ENCODE peak calls at places on chromosomes 16 and 17, in five cellular contexts. W is esophagus squamous epithelium, S is heart left ventricle, I is brain microvascular endothelial cell, J is adrenal gland. U is an unnamed sample.
A peak's percentile ranks its signal among the peaks of the same experiment; 100 is the strongest.

GRCh38 chr17:82179412-82179811 is 33.2 kb downstream of the CCDC57 start:
- DNase-seq in J (no peak), W (no peak), I (no peak), S (no peak), U (no peak)

GRCh38 chr16:55328611-55329569 is 4.9 kb downstream of the IRX6 start:
- DNase-seq in W (no peak), J (no peak), I (no peak), S (no peak), U (no peak)

GRCh38 chr17:31654936-31655335 is 204.1 kb downstream of the COPRS start:
- DNase-seq in S (no peak), I (no peak), J (no peak), W (no peak), U (no peak)

GRCh38 chr17:75996665-75997590 is 3.7 kb upstream of the CDK3 start:
- DNase-seq in W (no peak), S (peak; percentile 45), J (no peak), I (peak; percentile 40), U (peak; percentile 79)

GRCh38 chr17:76793775-76794174 is 55.9 kb downstream of the MFSD11 start:
- DNase-seq in I (peak; percentile 23), S (no peak), W (no peak), J (no peak), U (peak; percentile 50)

GRCh38 chr17:17546399-17547185 is 44.9 kb downstream of the PEMT start:
- DNase-seq in S (no peak), J (no peak), W (no peak), I (no peak), U (no peak)

GRCh38 chr16:15548482-15548891 is 94.5 kb downstream of the MARF1 start:
- DNase-seq in J (no peak), I (peak; percentile 18), S (no peak), W (no peak), U (no peak)

GRCh38 chr17:18021372-18021771 is 17.6 kb downstream of the ATPAF2 start:
- DNase-seq in I (no peak), J (no peak), S (no peak), W (no peak), U (no peak)

GRCh38 chr17:2797226-2797625 is 988 bp downstream of the RAP1GAP2 start:
- DNase-seq in I (no peak), W (no peak), S (no peak), J (no peak), U (no peak)

GRCh38 chr16:68574479-68574878 is 35.4 kb downstream of the ZFP90 start:
- DNase-seq in S (no peak), W (no peak), I (no peak), J (no peak), U (no peak)

GRCh38 chr17:55740515-55741352 is 10.1 kb upstream of the PCTP start:
- DNase-seq in J (no peak), S (no peak), I (no peak), W (no peak), U (no peak)

GRCh38 chr17:47987240-47987835 is 16.4 kb downstream of the CDK5RAP3 start:
- DNase-seq in J (no peak), W (no peak), S (no peak), I (no peak), U (no peak)

GRCh38 chr16:69171325-69172095 is 15.5 kb upstream of the SNTB2 start:
- DNase-seq in J (no peak), S (no peak), I (no peak), W (no peak), U (no peak)

GRCh38 chr17:19534562-19535149 is 1.0 kb downstream of the SLC47A1 start:
- DNase-seq in W (no peak), J (no peak), S (no peak), I (no peak), U (no peak)

GRCh38 chr17:6100146-6100545 is 30.0 kb downstream of the WSCD1 start:
- DNase-seq in I (no peak), W (no peak), S (no peak), J (no peak), U (no peak)

GRCh38 chr17:36703860-36704266 is 102.5 kb downstream of the MRM1 start:
- DNase-seq in W (no peak), I (peak; percentile 13), J (peak; percentile 29), S (peak; percentile 30), U (peak; percentile 51)

DNA sequence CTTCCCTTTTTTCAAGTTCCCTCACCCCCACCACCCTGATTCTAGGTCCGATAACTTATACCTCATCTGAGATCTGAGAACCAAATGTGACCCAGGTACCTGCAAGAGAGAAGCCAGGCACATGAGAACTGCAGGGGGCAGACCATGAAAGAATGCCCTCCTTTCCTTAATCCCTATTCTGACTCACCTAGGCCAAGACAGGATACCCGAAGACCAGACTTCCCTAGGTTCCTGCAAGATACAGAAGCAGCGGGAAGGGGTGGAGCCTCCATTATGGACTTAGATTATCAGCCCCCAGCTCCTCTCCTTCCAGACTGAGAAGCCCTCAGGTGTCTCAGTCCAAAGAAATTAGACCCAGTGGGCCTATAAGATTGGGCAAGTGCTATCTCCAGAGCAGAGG is 2.1 kb downstream of the KCNAB3 start:
- DNase-seq in S (no peak), I (no peak), J (no peak), W (no peak), U (no peak)
- H3K27me3 ChIP-seq in S (no peaks in the 10 kb centered on the region), I (no peaks in the 10 kb centered on the region), J (no peaks in the 10 kb centered on the region), W (no peaks in the 10 kb centered on the region), U (no peaks in the 10 kb centered on the region)

DNA sequence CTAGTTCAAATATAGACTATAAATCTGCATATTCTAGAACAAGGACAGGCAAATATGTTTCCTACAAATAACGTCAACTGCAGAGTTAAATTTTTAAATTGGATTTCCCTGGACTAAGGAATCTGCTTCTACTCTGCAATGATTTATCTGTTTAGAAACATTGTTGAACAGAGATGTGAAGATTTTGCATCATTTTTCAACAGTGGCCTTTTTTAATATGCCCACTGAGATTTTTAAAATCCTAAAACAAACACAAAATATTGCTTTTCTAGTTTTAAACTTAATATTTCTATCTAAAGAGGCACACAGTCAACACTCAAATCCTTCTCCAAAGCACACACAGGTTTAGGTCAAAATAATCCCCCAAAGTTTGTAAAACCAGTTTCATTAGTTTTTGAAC is 23.7 kb upstream of the PMP22 start:
- DNase-seq in I (no peak), W (no peak), S (no peak), J (no peak), U (no peak)
- H3K36me3 ChIP-seq in I (no peaks in the 10 kb centered on the region), W (no peaks in the 10 kb centered on the region), S (no peaks in the 10 kb centered on the region), J (no peaks in the 10 kb centered on the region), U (no peaks in the 10 kb centered on the region)

GRCh38 chr17:40017422-40018080 is 2.3 kb downstream of the CSF3 start:
- DNase-seq in W (no peak), J (no peak), I (no peak), S (peak; percentile 44), U (no peak)
- H3K4me3 ChIP-seq in W (no peak overlapping the region), J (no peak overlapping the region), I (no peak overlapping the region), S (no peak overlapping the region), U (no peak overlapping the region)

GRCh38 chr17:79295307-79295706 is 220.7 kb downstream of the ENGASE start:
- DNase-seq in S (no peak), J (no peak), I (no peak), W (no peak), U (no peak)
- H3K27me3 ChIP-seq in S (peaks cover 16% of the 10 kb centered on the region), J (peaks cover 15% of the 10 kb centered on the region), I (no peaks in the 10 kb centered on the region), W (no peaks in the 10 kb centered on the region), U (peaks cover 69% of the 10 kb centered on the region)

GRCh38 chr16:88744520-88744835 is 38.2 kb downstream of the CTU2 start:
- DNase-seq in S (no peak), I (no peak), J (no peak), W (no peak), U (no peak)
- H3K36me3 ChIP-seq in S (no peaks in the 10 kb centered on the region), I (peaks cover 35% of the 10 kb centered on the region), J (peaks cover 15% of the 10 kb centered on the region), W (peaks cover 3% of the 10 kb centered on the region), U (peaks cover 79% of the 10 kb centered on the region)

DNA sequence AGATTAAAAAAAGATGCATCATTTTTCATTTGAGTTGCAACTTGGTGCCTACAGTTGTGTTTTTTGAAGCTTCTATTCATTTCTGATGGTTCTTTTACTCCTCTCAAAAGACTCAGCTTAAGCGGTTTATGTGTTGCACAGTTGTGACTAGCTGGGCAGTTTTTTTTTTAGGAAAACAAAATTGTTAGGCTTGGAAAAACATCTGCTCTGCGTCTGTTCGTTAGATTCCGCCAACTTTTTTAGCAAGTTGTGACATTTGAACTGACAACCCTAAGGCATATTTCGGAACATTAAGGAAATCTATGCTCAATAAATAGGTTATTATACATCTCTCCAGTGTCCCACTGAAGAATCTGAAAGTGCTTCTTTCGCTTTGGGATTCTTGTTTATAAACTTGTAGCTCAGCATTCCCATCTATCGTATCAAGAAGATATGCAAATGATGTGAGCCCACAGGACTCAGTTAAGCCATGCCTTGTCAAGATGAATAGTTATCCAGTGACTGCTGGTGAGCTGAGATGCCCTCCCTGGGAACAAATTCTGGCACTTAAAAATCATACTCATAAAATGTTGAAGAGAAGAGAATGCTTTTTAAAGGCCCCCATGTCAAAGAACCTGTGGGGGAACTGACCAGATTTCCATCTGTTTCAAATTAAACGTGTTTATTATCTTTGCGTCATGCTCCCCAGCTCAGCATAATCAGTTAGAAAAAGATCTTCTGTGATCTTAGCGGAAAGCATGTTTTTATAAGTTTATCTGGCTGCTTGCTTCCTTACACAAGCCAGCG is 109.0 kb upstream of the FAM20A start:
- DNase-seq in W (no peak), J (no peak), I (peak; percentile 30), S (no peak), U (no peak)
- H3K4me3 ChIP-seq in W (no peak overlapping the region), J (no peak overlapping the region), I (no peak overlapping the region), S (peak overlapping the region; percentile 5), U (peak overlapping the region; percentile 2)

DNA sequence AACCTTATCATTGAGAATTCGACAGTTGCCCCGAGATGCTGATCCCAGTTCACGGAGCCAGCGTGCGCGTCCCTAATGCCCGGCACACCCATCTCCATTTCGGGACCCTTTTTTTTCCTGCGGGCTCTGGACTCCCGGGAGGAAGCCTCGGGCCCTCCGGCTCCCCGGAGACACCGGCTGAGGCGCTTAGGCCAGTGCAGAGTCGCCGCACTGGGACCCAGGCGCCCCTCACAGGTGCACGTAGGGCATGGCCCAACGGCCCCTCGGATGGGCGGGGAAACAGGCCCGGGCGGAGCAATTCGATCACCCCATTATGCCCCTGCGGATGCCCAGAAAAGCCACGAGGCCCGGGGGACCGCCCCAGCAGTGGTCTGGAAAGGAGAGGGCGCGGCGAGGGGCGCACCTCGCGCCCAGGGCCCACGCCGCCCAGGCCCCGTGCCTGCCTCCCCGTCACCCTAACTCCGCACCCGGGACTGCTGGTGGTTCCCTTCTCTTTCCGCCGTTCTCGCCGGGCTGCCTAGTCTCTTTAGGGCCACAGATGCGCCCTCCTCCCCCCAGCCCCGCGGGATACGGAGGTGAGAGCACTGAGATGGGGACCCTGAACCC is 18.5 kb upstream of the ZFHX3 start:
- DNase-seq in S (no peak), J (no peak), I (no peak), W (no peak), U (no peak)
- H3K27me3 ChIP-seq in S (peaks cover 10% of the 10 kb centered on the region), J (no peaks in the 10 kb centered on the region), I (no peaks in the 10 kb centered on the region), W (peaks cover 21% of the 10 kb centered on the region), U (no peaks in the 10 kb centered on the region)